ENCODE peak calls at places on chromosomes 7 and 10, in four cellular contexts. U, H, R and G are unnamed samples.

GRCh38 chr7:28580626-28581025 is 168.3 kb downstream of the CREB5 start:
- DNase-seq in U (no peak), H (no peak), R (no peak), G (no peak)

GRCh38 chr7:154841731-154842331 is 161.1 kb downstream of the PAXIP1 start:
- DNase-seq in U (no peak), H (no peak), R (no peak), G (no peak)

GRCh38 chr10:71847418-71847817 is 3.6 kb downstream of the PSAP start:
- DNase-seq in U (no peak), H (no peak), R (no peak), G (no peak)

GRCh38 chr10:36349445-36350063 is 707.5 kb upstream of the FZD8 start:
- DNase-seq in U (peak), H (no peak), R (no peak), G (no peak)

GRCh38 chr10:114541081-114541833 is 116.8 kb downstream of the ABLIM1 start:
- DNase-seq in U (peak), H (no peak), R (no peak), G (no peak)

GRCh38 chr10:102633282-102633681 is 11.0 kb upstream of the TRIM8 start:
- DNase-seq in U (peak), H (no peak), R (no peak), G (no peak)

GRCh38 chr7:30252885-30253795 is 31.3 kb upstream of the ZNRF2 start:
- DNase-seq in U (no peak), H (no peak), R (no peak), G (no peak)

GRCh38 chr10:26550774-26551526 is 112.8 kb downstream of the APBB1IP start:
- DNase-seq in U (no peak), H (peak), R (peak), G (no peak)

GRCh38 chr7:98294798-98295382 is 13.4 kb downstream of the BRI3 start:
- DNase-seq in U (peak), H (peak), R (peak), G (peak)

GRCh38 chr10:58513189-58514101 is 773 bp downstream of the BICC1 start:
- DNase-seq in U (peak), H (no peak), R (no peak), G (peak)

GRCh38 chr10:5090551-5090950 is 3.7 kb upstream of the AKR1C3 start:
- DNase-seq in U (no peak), H (no peak), R (no peak), G (no peak)

GRCh38 chr10:112789248-112789647 is 160.8 kb upstream of the TCF7L2 start:
- DNase-seq in U (no peak), H (no peak), R (no peak), G (no peak)
- H3K4me2 ChIP-seq in U (no peak), H (no peak), R (no peak), G (no peak)

GRCh38 chr10:77603529-77603927 is 34.1 kb downstream of the KCNMA1 start:
- DNase-seq in U (peak), H (no peak), R (no peak), G (no peak)
- TF ChIP-seq MAZ in U (no peak), H (no peak), R (no peak), G (no peak)

GRCh38 chr7:2628137-2628482 is 3.7 kb upstream of the TTYH3 start:
- DNase-seq in U (no peak), H (no peak), R (peak), G (no peak)

GRCh38 chr7:2627258-2628136 is 4.3 kb upstream of the TTYH3 start:
- DNase-seq in U (no peak), H (no peak), R (no peak), G (no peak)

GRCh38 chr7:2628891-2629290 is 2.9 kb upstream of the TTYH3 start:
- DNase-seq in U (no peak), H (no peak), R (no peak), G (no peak)

GRCh38 chr7:2631924-2632716 is at the start of gene TTYH3:
- DNase-seq in U (no peak), H (no peak), R (no peak), G (peak)

DNA sequence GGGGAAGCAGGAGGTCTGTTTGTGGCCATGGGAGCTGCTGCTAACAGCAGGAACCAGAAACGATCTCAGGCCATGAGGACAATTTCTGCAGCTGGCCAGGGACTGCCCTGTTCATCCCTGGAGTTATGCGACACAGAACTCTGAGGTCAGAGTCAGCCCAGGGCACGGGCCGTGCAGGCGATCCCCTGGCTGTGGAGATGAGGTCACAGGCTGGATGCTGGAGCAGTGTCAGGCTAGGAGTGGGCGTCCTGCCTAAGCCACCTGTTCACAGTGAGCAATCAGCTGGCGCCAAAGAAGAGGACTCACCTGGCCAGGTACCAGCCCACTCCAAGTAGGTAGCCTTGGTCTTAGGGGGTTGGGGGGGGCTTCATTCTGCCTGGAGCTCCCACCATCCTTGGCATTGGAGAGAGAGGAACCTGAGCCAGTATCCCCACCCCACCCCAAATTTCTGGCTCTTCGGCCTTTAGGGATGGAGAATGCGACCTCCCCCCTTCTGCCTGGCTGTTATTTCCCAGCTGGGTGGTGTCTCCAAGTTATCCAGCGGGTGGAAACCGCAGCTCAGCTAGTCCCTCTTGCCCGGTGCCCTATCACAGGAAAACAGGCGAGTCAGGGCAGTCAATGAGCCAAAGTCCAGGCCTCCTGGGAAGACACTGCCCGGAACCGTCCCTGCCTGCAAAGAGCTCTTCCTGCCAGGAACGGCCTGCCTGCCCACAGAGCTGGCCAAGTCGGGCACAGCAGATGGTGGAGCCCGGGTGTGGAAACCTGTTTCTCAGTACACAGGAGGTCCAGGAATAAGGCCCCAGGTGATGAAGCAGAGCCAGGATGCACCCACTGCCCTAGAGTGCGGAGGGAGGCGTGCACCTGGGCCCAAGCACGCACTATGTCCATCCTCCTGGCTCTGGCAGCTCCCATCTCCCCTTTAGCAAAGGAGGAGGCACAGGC is 1.8 kb upstream of the TTYH3 start:
- DNase-seq in U (peak), H (no peak), R (peak), G (no peak)
- H3K4me2 ChIP-seq in U (no peak), H (no peak), R (peak), G (no peak)

GRCh38 chr7:90407484-90407821 is 4.2 kb downstream of the CLDN12 start:
- DNase-seq in U (no peak), H (no peak), R (peak), G (no peak)

GRCh38 chr7:90404777-90405176 is 1.5 kb downstream of the CLDN12 start:
- DNase-seq in U (peak), H (no peak), R (no peak), G (no peak)

GRCh38 chr7:90402785-90403173 is 482 bp upstream of the CLDN12 start:
- DNase-seq in U (no peak), H (no peak), R (no peak), G (no peak)

GRCh38 chr7:90403174-90404113 is at the start of gene CLDN12:
- DNase-seq in U (peak), H (peak), R (peak), G (peak)

DNA sequence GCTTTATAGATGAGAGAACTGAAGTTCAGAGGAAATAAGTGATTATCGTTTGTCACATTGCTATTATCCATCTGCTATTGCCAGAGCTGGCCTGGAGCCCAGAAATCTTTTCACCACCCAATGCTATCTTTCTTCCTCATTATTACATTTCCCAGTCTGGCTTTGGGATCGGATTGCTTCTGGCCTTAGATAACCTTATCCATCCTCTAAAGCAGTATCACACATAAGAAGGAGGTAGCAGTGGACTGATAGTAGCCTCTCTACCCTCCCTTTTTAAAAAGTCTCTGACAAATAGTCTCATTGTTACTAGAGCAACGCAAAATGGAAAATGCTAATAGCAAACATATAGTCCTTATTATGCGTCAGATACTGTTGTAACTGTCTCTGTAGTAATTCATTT is 1.3 kb upstream of the CLDN12 start:
- DNase-seq in U (peak), H (no peak), R (no peak), G (no peak)
- TF ChIP-seq MAZ in U (no peak), H (no peak), R (no peak), G (no peak)

DNA sequence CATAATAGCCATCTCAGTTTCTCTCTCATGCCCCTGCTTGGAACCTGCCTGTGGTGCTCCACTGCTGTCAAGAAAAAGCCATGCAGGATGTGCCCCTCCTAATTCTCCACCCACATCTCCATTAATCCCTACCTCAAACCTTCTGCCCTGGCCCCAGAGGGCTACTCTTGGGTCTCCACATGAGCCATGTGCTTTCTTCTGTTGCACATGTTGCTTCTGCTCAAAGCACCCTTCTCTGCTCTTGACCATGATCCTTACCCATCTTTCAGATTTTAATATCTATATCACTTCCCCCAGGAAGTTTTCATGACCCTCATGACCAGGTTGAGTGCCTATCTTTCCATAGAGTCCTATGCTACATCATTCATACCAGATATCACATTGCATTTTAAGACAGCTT is 514.2 kb downstream of the RPS24 start:
- DNase-seq in U (no peak), H (no peak), R (no peak), G (no peak)
- H3K4me2 ChIP-seq in U (no peak), H (no peak), R (no peak), G (no peak)